ENCODE peak calls at places on chromosomes 4 and X, in seven cellular contexts. One of them, this sample, is unnamed.

GRCh38 chr4:74431113-74431826 is 13.7 kb upstream of the AREG start:
- DNase-seq in fibroblast of lung: no peak
- DNase-seq in M059J: no peak
- DNase-seq in cardiac fibroblast: peak; percentile 91
- DNase-seq in substantia nigra: no peak
- DNase-seq in upper lobe of left lung: no peak
- DNase-seq in HCT116: no peak
- DNase-seq in this sample: no peak

GRCh38 chr4:30350288-30350687 is 369.9 kb upstream of the PCDH7 start:
- DNase-seq in M059J: no peak
- DNase-seq in HCT116: no peak
- DNase-seq in substantia nigra: no peak
- DNase-seq in cardiac fibroblast: no peak
- DNase-seq in upper lobe of left lung: no peak
- DNase-seq in fibroblast of lung: no peak
- DNase-seq in this sample: no peak

GRCh38 chrX:10884246-10884645 is 226.9 kb upstream of the HCCS start:
- DNase-seq in M059J: no peak
- DNase-seq in fibroblast of lung: no peak
- DNase-seq in cardiac fibroblast: peak; percentile 72
- DNase-seq in HCT116: no peak
- DNase-seq in upper lobe of left lung: no peak
- DNase-seq in substantia nigra: no peak
- DNase-seq in this sample: no peak

GRCh38 chr4:161894493-161895167 is 269.2 kb downstream of the FSTL5 start:
- DNase-seq in cardiac fibroblast: no peak
- DNase-seq in HCT116: no peak
- DNase-seq in upper lobe of left lung: no peak
- DNase-seq in M059J: peak; percentile 3
- DNase-seq in substantia nigra: no peak
- DNase-seq in fibroblast of lung: no peak
- DNase-seq in this sample: no peak

GRCh38 chrX:133849676-133850075 is 135.7 kb downstream of the GPC3 start:
- DNase-seq in cardiac fibroblast: no peak
- DNase-seq in upper lobe of left lung: no peak
- DNase-seq in substantia nigra: no peak
- DNase-seq in fibroblast of lung: peak; percentile 8
- DNase-seq in M059J: peak; percentile 26
- DNase-seq in HCT116: no peak
- DNase-seq in this sample: no peak

GRCh38 chrX:140141444-140142029 is 176.2 kb upstream of the CXorf66 start:
- DNase-seq in substantia nigra: no peak
- DNase-seq in fibroblast of lung: no peak
- DNase-seq in M059J: peak; percentile 51
- DNase-seq in cardiac fibroblast: peak; percentile 37
- DNase-seq in upper lobe of left lung: no peak
- DNase-seq in HCT116: peak; percentile 2
- DNase-seq in this sample: no peak

GRCh38 chr4:55866973-55867574 is 13.6 kb downstream of the EXOC1 start:
- DNase-seq in fibroblast of lung: peak; percentile 73
- DNase-seq in upper lobe of left lung: no peak
- DNase-seq in substantia nigra: no peak
- DNase-seq in cardiac fibroblast: peak; percentile 81
- DNase-seq in HCT116: peak; percentile 51
- DNase-seq in M059J: peak; percentile 56
- DNase-seq in this sample: no peak

GRCh38 chr4:3184725-3185124 is 64.2 kb upstream of the MSANTD1 start:
- DNase-seq in substantia nigra: no peak
- DNase-seq in fibroblast of lung: no peak
- DNase-seq in cardiac fibroblast: no peak
- DNase-seq in upper lobe of left lung: no peak
- DNase-seq in HCT116: no peak
- DNase-seq in M059J: no peak
- DNase-seq in this sample: no peak

GRCh38 chr4:100486496-100486895 is 31.3 kb downstream of the EMCN start:
- DNase-seq in fibroblast of lung: no peak
- DNase-seq in cardiac fibroblast: no peak
- DNase-seq in upper lobe of left lung: no peak
- DNase-seq in M059J: no peak
- DNase-seq in substantia nigra: no peak
- DNase-seq in HCT116: no peak
- DNase-seq in this sample: no peak

GRCh38 chrX:68365356-68365755 is 67.9 kb downstream of the OPHN1 start:
- DNase-seq in substantia nigra: no peak
- DNase-seq in upper lobe of left lung: no peak
- DNase-seq in cardiac fibroblast: peak; percentile 34
- DNase-seq in M059J: no peak
- DNase-seq in fibroblast of lung: no peak
- DNase-seq in HCT116: no peak
- DNase-seq in this sample: no peak

GRCh38 chr4:146507607-146508006 is 14.1 kb downstream of the SLC10A7 start:
- DNase-seq in HCT116: no peak
- DNase-seq in upper lobe of left lung: no peak
- DNase-seq in substantia nigra: no peak
- DNase-seq in cardiac fibroblast: no peak
- DNase-seq in M059J: no peak
- DNase-seq in fibroblast of lung: no peak
- DNase-seq in this sample: no peak

GRCh38 chr4:30717208-30718020 is 2.8 kb upstream of the PCDH7 start:
- DNase-seq in upper lobe of left lung: peak; percentile 77
- DNase-seq in cardiac fibroblast: peak; percentile 64
- DNase-seq in fibroblast of lung: peak; percentile 86
- DNase-seq in HCT116: no peak
- DNase-seq in substantia nigra: peak; percentile 58
- DNase-seq in M059J: peak; percentile 60
- DNase-seq in this sample: no peak

GRCh38 chr4:127997534-127998388 is 32.6 kb downstream of the ABHD18 start:
- DNase-seq in fibroblast of lung: peak; percentile 68
- DNase-seq in substantia nigra: no peak
- DNase-seq in M059J: peak; percentile 76
- DNase-seq in HCT116: no peak
- DNase-seq in upper lobe of left lung: no peak
- DNase-seq in cardiac fibroblast: peak; percentile 70
- DNase-seq in this sample: no peak

GRCh38 chrX:30504309-30504708 is 73.3 kb downstream of the TASL start:
- DNase-seq in M059J: peak; percentile 46
- DNase-seq in substantia nigra: no peak
- DNase-seq in cardiac fibroblast: peak; percentile 56
- DNase-seq in fibroblast of lung: peak; percentile 20
- DNase-seq in upper lobe of left lung: no peak
- DNase-seq in HCT116: peak; percentile 16
- DNase-seq in this sample: no peak

GRCh38 chrX:57367649-57368048 is 81.1 kb downstream of the FAAH2 start:
- DNase-seq in substantia nigra: no peak
- DNase-seq in upper lobe of left lung: no peak
- DNase-seq in M059J: no peak
- DNase-seq in HCT116: no peak
- DNase-seq in fibroblast of lung: no peak
- DNase-seq in cardiac fibroblast: peak; percentile 1
- DNase-seq in this sample: no peak

GRCh38 chr4:74109116-74109791 is 10.3 kb upstream of the CXCL2 start:
- DNase-seq in HCT116: peak; percentile 81
- DNase-seq in upper lobe of left lung: no peak
- DNase-seq in M059J: peak; percentile 95
- DNase-seq in cardiac fibroblast: peak; percentile 99
- DNase-seq in substantia nigra: no peak
- DNase-seq in fibroblast of lung: peak; percentile 97
- DNase-seq in this sample: peak; percentile 68

GRCh38 chr4:47224361-47224760 is 193.0 kb downstream of the GABRB1 start:
- DNase-seq in HCT116: no peak
- DNase-seq in M059J: no peak
- DNase-seq in fibroblast of lung: no peak
- DNase-seq in upper lobe of left lung: no peak
- DNase-seq in substantia nigra: no peak
- DNase-seq in cardiac fibroblast: no peak
- DNase-seq in this sample: no peak

GRCh38 chr4:89077806-89078205 is 20.8 kb upstream of the FAM13A start:
- DNase-seq in M059J: no peak
- DNase-seq in substantia nigra: no peak
- DNase-seq in cardiac fibroblast: no peak
- DNase-seq in HCT116: no peak
- DNase-seq in fibroblast of lung: peak; percentile 51
- DNase-seq in upper lobe of left lung: no peak
- DNase-seq in this sample: no peak

GRCh38 chr4:13881880-13882279 is 254.4 kb upstream of the BOD1L1 start:
- DNase-seq in substantia nigra: no peak
- DNase-seq in fibroblast of lung: no peak
- DNase-seq in upper lobe of left lung: no peak
- DNase-seq in M059J: peak; percentile 35
- DNase-seq in cardiac fibroblast: peak; percentile 37
- DNase-seq in HCT116: no peak
- DNase-seq in this sample: no peak

GRCh38 chr4:72194046-72194445 is 162.2 kb downstream of the NPFFR2 start:
- DNase-seq in upper lobe of left lung: no peak
- DNase-seq in fibroblast of lung: no peak
- DNase-seq in M059J: no peak
- DNase-seq in substantia nigra: no peak
- DNase-seq in HCT116: no peak
- DNase-seq in cardiac fibroblast: no peak
- DNase-seq in this sample: no peak

GRCh38 chr4:22268350-22269025 is 247.4 kb downstream of the ADGRA3 start:
- DNase-seq in M059J: peak; percentile 7
- DNase-seq in substantia nigra: no peak
- DNase-seq in HCT116: no peak
- DNase-seq in fibroblast of lung: peak; percentile 2
- DNase-seq in cardiac fibroblast: no peak
- DNase-seq in upper lobe of left lung: no peak
- DNase-seq in this sample: no peak

GRCh38 chr4:87108142-87108546 is 112.3 kb downstream of the KLHL8 start:
- DNase-seq in HCT116: peak; percentile 85
- DNase-seq in cardiac fibroblast: peak; percentile 84
- DNase-seq in substantia nigra: no peak
- DNase-seq in fibroblast of lung: peak; percentile 87
- DNase-seq in upper lobe of left lung: no peak
- DNase-seq in M059J: peak; percentile 93
- DNase-seq in this sample: peak; percentile 73

GRCh38 chrX:153684447-153685178 is 3.1 kb upstream of the SLC6A8 start:
- DNase-seq in HCT116: no peak
- DNase-seq in M059J: no peak
- DNase-seq in cardiac fibroblast: no peak
- DNase-seq in fibroblast of lung: no peak
- DNase-seq in upper lobe of left lung: peak; percentile 29
- DNase-seq in substantia nigra: no peak
- DNase-seq in this sample: peak; percentile 48

GRCh38 chrX:41234962-41235361 is 99.0 kb upstream of the DDX3X start:
- DNase-seq in upper lobe of left lung: no peak
- DNase-seq in HCT116: no peak
- DNase-seq in M059J: no peak
- DNase-seq in fibroblast of lung: no peak
- DNase-seq in cardiac fibroblast: no peak
- DNase-seq in substantia nigra: no peak
- DNase-seq in this sample: no peak

This sample was measured in suprapubic skin.